ENCODE peak calls at places on chromosome 1, in six cellular contexts. W is A549, Q is K562, V is IMR-90, U is GM12878, T is HepG2. A is an unnamed sample.

GRCh38 chr1:107196973-107197562 is 56.2 kb downstream of the NTNG1 start:
- DNase-seq in V (peak), Q (peak), W (peak), U (peak), T (peak), A (peak)

GRCh38 chr1:228398741-228399461 is 7.7 kb downstream of the TRIM11 start:
- DNase-seq in Q (no peak), W (no peak), V (no peak), U (no peak), T (no peak), A (no peak)

GRCh38 chr1:32900371-32900955 is 726 bp downstream of the TMEM54 start:
- DNase-seq in W (no peak), U (no peak), T (no peak), Q (no peak), V (peak), A (no peak)

GRCh38 chr1:45097944-45098343 is 85.9 kb downstream of the UROD start:
- DNase-seq in T (peak), W (peak), Q (no peak), V (no peak), U (no peak), A (no peak)

GRCh38 chr1:42941640-42942330 is 16.9 kb downstream of the SLC2A1 start:
- DNase-seq in V (peak), W (peak), T (no peak), U (no peak), Q (peak), A (no peak)

GRCh38 chr1:31872658-31873636 is 57.1 kb upstream of the SPOCD1 start:
- DNase-seq in U (no peak), W (no peak), V (no peak), T (no peak), Q (no peak), A (no peak)

GRCh38 chr1:94819584-94819944 is 593 bp upstream of the SLC44A3 start:
- DNase-seq in V (no peak), U (no peak), T (no peak), W (no peak), Q (no peak), A (no peak)

GRCh38 chr1:28343405-28343804 is 14.6 kb downstream of the MED18 start:
- DNase-seq in Q (no peak), U (no peak), W (peak), T (peak), V (peak), A (no peak)

GRCh38 chr1:113388017-113388620 is 2.2 kb upstream of the MAGI3 start:
- DNase-seq in T (no peak), U (no peak), V (peak), Q (no peak), W (no peak), A (no peak)

GRCh38 chr1:29475256-29475800 is 239.0 kb downstream of the PTPRU start:
- DNase-seq in U (no peak), Q (no peak), W (no peak), T (no peak), V (no peak), A (no peak)

GRCh38 chr1:186102559-186103148 is 272.4 kb downstream of the TPR start:
- DNase-seq in W (no peak), Q (no peak), V (peak), U (no peak), T (no peak), A (no peak)

GRCh38 chr1:240107058-240107684 is 15.5 kb downstream of the FMN2 start:
- DNase-seq in V (peak), U (no peak), Q (no peak), T (no peak), W (no peak), A (no peak)

GRCh38 chr1:12338017-12338416 is 108.2 kb downstream of the VPS13D start:
- DNase-seq in U (no peak), Q (no peak), W (no peak), T (no peak), V (no peak), A (no peak)

GRCh38 chr1:222794656-222795474 is 20.0 kb upstream of the DISP1 start:
- DNase-seq in W (peak), V (no peak), U (no peak), Q (no peak), T (no peak), A (no peak)

GRCh38 chr1:84769636-84770035 is 79.4 kb upstream of the SSX2IP start:
- DNase-seq in U (no peak), T (no peak), W (no peak), V (no peak), Q (no peak), A (no peak)

GRCh38 chr1:229863651-229864545 is 203.1 kb upstream of the GALNT2 start:
- DNase-seq in V (no peak), W (no peak), U (no peak), Q (no peak), T (no peak), A (no peak)

GRCh38 chr1:3638676-3639075 is 11.2 kb downstream of the WRAP73 start:
- DNase-seq in Q (no peak), T (no peak), V (no peak), U (no peak), W (no peak), A (no peak)

GRCh38 chr1:180974236-180974635 is 48.4 kb downstream of the STX6 start:
- DNase-seq in W (no peak), Q (no peak), V (no peak), U (no peak), T (no peak), A (no peak)

GRCh38 chr1:86104606-86105532 is 51.7 kb downstream of the COL24A1 start:
- DNase-seq in Q (no peak), U (no peak), V (no peak), W (no peak), T (no peak), A (no peak)

GRCh38 chr1:165352442-165353293 is 3.8 kb downstream of the LMX1A start:
- DNase-seq in Q (no peak), T (no peak), V (no peak), W (no peak), U (no peak), A (no peak)

GRCh38 chr1:152878042-152878441 is at the start of gene SMCP:
- DNase-seq in T (no peak), Q (peak), W (peak), U (no peak), V (no peak), A (no peak)

GRCh38 chr1:5727871-5728643 is 264.2 kb downstream of the NPHP4 start:
- DNase-seq in Q (no peak), W (no peak), T (no peak), V (no peak), U (no peak), A (no peak)

GRCh38 chr1:10644307-10645128 is 151.9 kb downstream of the CASZ1 start:
- DNase-seq in U (no peak), Q (peak), T (no peak), V (peak), W (no peak), A (no peak)

GRCh38 chr1:151547119-151547899 is 7.2 kb downstream of the TUFT1 start:
- DNase-seq in Q (no peak), W (peak), T (peak), V (peak), U (no peak), A (no peak)

GRCh38 chr1:150473659-150474058 is 13.6 kb upstream of the TARS2 start:
- DNase-seq in U (no peak), T (peak), Q (no peak), W (no peak), V (no peak), A (no peak)

GRCh38 chr1:160161965-160162705 is 10.7 kb downstream of the ATP1A4 start:
- DNase-seq in U (no peak), V (peak), W (peak), T (peak), Q (peak), A (peak)

GRCh38 chr1:53521900-53522552 is 62.8 kb downstream of the DMRTB1 start:
- DNase-seq in Q (no peak), T (no peak), V (no peak), U (no peak), W (no peak), A (no peak)

GRCh38 chr1:204924013-204924759 is 53.5 kb downstream of the NFASC start:
- DNase-seq in T (peak), U (no peak), W (no peak), Q (no peak), V (no peak), A (no peak)

GRCh38 chr1:115302390-115302961 is 35.6 kb downstream of the NGF start:
- DNase-seq in V (peak), Q (no peak), W (no peak), T (no peak), U (no peak), A (no peak)

GRCh38 chr1:235601087-235601486 is 48.5 kb downstream of the GNG4 start:
- DNase-seq in W (peak), T (no peak), V (no peak), Q (peak), U (no peak), A (peak)

GRCh38 chr1:18603212-18603852 is 27.3 kb upstream of the PAX7 start:
- DNase-seq in T (no peak), W (no peak), U (no peak), Q (no peak), V (no peak), A (no peak)

GRCh38 chr1:159598196-159598595 is 10.6 kb downstream of the APCS start:
- DNase-seq in Q (no peak), T (peak), U (no peak), W (peak), V (peak), A (no peak)

GRCh38 chr1:25906644-25907300 is 553 bp upstream of the STMN1 start:
- DNase-seq in Q (peak), W (peak), U (no peak), T (no peak), V (no peak), A (no peak)

DNA sequence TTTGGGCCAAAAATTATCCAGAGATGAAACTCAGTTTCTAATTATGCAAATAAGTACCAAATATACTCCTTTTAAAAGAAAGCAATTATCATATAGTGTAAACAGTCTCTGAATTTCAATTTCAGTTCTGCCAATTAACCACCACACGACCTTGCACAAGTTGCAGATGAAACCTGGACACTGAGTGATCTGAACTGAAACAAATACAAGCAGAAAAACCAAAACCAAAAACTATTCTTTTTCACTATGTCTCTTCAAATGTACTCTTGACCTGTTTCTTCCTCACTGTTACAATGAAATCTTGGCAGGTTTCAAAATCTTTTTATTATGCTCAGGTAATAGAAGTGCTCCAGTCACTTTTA is 79.2 kb downstream of the TYW3 start:
- DNase-seq in T (no peak), Q (no peak), V (no peak), U (peak), W (no peak), A (no peak)
- TF ChIP-seq BHLHE40 in T (no peak), Q (no peak), V (no peak), U (peak), W (no peak), A (no peak)

DNA sequence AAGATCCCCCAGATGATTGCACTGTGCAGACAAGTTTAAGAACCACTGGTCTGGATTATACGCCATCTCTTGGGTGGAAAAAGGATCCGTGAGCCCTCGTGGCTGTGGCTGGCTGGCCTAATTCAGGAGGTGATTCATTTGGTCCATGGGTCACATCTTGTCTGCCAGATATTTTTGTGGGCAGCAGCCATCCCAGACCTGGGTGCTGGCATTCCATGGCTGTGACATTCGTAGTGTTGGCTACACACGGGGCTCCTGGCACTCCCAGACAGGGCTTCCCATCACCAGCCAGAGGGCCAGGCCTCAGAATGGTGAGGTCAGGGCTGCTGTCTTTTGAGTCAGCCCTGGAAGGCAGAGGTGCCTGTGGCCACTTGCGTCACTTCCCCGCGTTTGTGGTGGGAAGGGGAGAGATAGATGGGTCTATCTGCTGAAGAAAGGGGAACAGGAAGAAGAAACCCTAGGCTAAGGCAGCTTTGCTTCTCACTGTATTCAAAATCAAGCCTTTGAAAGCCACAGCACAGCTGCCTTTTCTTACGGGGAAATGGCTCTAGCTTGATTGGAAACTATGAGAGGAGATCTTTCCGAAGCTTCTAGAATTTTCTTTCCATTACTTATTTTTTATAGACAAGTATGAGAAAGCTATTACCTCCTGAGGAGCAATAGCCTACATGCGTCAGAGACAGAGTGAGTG is 32.4 kb downstream of the EIF2D start:
- DNase-seq in W (no peak), T (no peak), V (peak), Q (no peak), U (peak), A (no peak)
- TF ChIP-seq BHLHE40 in W (no peak), T (no peak), V (no peak), Q (peak), U (peak), A (no peak)

GRCh38 chr1:211601982-211602644 is 23.2 kb upstream of the SLC30A1 start:
- DNase-seq in V (no peak), U (no peak), Q (no peak), W (no peak), T (no peak), A (no peak)

GRCh38 chr1:211603191-211603701 is 24.3 kb upstream of the SLC30A1 start:
- DNase-seq in W (no peak), Q (no peak), V (peak), U (no peak), T (peak), A (no peak)

GRCh38 chr1:211599250-211599649 is 20.3 kb upstream of the SLC30A1 start:
- DNase-seq in U (no peak), T (no peak), V (no peak), Q (no peak), W (no peak), A (no peak)

GRCh38 chr1:211603713-211604112 is 24.8 kb upstream of the SLC30A1 start:
- DNase-seq in T (no peak), Q (no peak), U (no peak), W (no peak), V (no peak), A (no peak)

GRCh38 chr1:211601159-211601558 is 22.2 kb upstream of the SLC30A1 start:
- DNase-seq in W (no peak), V (no peak), U (no peak), Q (no peak), T (no peak), A (no peak)
- TF ChIP-seq BHLHE40 in W (no peak), V (no peak), U (no peak), Q (no peak), T (no peak), A (no peak)

GRCh38 chr1:64150729-64151128 is 52.7 kb upstream of the UBE2U start:
- DNase-seq in Q (no peak), T (no peak), W (no peak), U (no peak), V (no peak), A (no peak)
- TF ChIP-seq BHLHE40 in Q (no peak), T (no peak), W (no peak), U (no peak), V (no peak), A (no peak)

GRCh38 chr1:2349821-2350220 is 41.5 kb downstream of the MORN1 start:
- DNase-seq in Q (no peak), W (no peak), T (no peak), V (no peak), U (no peak), A (no peak)
- TF ChIP-seq BHLHE40 in Q (no peak), W (no peak), T (no peak), V (no peak), U (no peak), A (no peak)

GRCh38 chr1:14783592-14783886 is 185.1 kb downstream of the KAZN start:
- DNase-seq in U (no peak), Q (no peak), W (no peak), V (no peak), T (no peak), A (no peak)
- TF ChIP-seq BHLHE40 in U (no peak), Q (no peak), W (no peak), V (no peak), T (no peak), A (no peak)

DNA sequence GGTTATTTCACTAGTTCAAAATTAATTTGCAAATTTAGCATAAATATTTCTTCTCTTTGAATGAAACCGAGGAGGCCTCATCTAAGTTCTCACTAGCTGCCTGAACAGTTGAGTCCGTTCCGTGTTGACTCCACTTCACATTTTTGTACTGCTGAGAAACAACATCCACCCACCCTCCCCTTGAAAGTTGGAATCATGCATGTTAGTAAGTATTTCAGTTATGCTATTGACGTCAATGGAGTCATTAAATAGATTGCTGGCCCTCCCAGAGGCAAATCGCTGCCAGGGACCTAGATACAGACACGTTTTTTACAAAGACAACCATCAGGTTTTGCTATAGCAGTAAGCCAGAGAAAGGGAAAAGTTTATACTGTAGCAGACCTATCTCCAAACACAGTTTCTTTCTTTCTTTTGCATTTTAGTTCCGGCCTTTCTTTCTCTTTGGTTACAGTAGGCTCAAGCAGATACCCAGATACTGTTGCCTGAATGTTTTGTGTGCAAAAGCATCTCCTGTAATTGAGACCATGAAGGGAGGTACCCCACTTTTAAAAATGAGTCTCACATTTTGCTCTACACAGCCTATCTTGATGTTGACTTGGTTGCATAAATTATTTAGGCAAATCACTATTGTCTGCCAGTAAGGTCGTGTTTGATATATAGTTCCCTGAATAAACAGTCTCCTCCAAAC is 262.6 kb upstream of the SGIP1 start:
- DNase-seq in T (no peak), V (peak), U (no peak), Q (no peak), W (peak), A (peak)
- TF ChIP-seq BHLHE40 in T (no peak), V (peak), U (peak), Q (no peak), W (no peak), A (no peak)

DNA sequence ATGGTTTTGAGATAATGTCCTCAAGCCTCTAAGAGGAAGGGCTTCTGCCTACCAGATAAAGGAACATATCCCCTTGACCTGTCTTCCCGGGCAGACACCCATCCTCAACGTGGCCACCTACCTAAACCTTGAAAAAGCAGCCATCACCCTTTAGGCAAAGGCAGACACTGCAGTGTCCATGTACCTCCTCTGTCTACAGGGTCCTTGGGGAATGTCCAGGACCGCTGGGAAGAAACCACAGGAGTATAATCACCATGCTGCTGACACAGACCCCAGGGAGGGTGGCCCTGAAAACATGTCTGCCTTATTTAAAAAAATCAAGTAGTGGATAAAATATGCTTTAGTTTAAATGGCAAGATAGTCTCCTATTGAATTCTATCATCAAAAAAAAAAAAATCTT is 16.6 kb downstream of the BCAR3 start:
- DNase-seq in T (no peak), Q (no peak), U (no peak), V (no peak), W (no peak), A (no peak)
- TF ChIP-seq BHLHE40 in T (no peak), Q (no peak), U (no peak), V (no peak), W (no peak), A (no peak)

GRCh38 chr1:51253691-51254090 is 17.6 kb downstream of the RNF11 start:
- DNase-seq in U (no peak), T (no peak), W (no peak), V (peak), Q (no peak), A (no peak)
- TF ChIP-seq BHLHE40 in U (no peak), T (no peak), W (no peak), V (no peak), Q (no peak), A (no peak)

GRCh38 chr1:39614488-39614887 is 25.0 kb downstream of the HEYL start:
- DNase-seq in T (no peak), V (no peak), U (no peak), Q (no peak), W (no peak), A (no peak)

GRCh38 chr1:39615086-39615662 is 24.3 kb downstream of the HEYL start:
- DNase-seq in U (no peak), V (no peak), Q (no peak), W (no peak), T (no peak), A (no peak)

GRCh38 chr1:39608906-39609305 is 30.5 kb downstream of the HEYL start:
- DNase-seq in Q (no peak), W (no peak), U (no peak), T (no peak), V (no peak), A (no peak)

GRCh38 chr1:39613250-39613649 is 26.2 kb downstream of the HEYL start:
- DNase-seq in W (no peak), U (no peak), T (no peak), V (peak), Q (no peak), A (no peak)

DNA sequence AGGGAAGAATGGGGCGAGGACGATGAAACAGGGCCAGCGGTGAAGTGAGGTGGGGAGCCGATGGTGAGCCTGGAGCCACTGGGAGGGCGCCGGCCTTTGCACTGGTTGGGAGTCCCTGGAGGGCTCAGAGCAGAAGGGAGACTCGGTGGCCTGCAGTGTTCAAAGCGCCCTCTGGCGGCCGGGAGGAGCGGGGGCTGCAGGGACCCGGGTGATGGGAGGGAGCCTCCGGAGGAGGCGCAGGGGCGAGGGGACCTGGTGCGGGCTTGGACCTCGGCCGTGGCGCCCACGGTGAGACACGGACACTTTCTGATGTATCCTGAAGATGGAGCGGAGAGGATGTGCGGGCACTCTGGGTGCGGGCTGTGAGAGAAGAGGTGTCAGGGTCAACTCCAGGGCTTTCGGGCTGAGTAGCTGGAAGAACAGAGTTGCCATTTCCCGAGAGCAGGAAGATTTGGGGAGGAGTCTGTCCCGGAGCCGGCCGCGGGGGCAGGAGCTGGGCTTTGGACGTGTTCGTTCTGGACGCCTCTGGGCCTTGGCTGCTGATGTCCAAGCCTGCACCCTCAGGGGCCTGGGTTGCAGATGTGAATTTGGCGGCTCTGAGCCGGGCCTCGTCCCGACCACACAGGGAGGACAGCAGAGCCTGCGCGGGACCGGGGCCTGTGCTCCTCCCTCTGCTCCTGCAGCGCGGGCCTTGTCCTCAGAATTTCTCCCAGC is 29.7 kb downstream of the HEYL start:
- DNase-seq in T (peak), Q (peak), V (no peak), W (peak), U (no peak), A (peak)
- TF ChIP-seq BHLHE40 in T (no peak), Q (no peak), V (no peak), W (no peak), U (no peak), A (no peak)